ENCODE peak calls at places on chromosomes 6 and 20, in seven cellular contexts. One of them, this sample, is unnamed.

GRCh38 chr20:17794400-17794799 is 94.6 kb downstream of the BANF2 start:
- DNase-seq in T-helper 22 cell: no peak
- DNase-seq in GOT3: no peak
- DNase-seq in heart left ventricle: no peak
- DNase-seq in T-helper 17 cell: no peak
- DNase-seq in retina: no peak
- DNase-seq in NCI-H2227 treated with DMSO at 0.1 percent for 48 hours: no peak
- DNase-seq in this sample: no peak

GRCh38 chr20:50412499-50412898 is 97.7 kb upstream of the PTPN1 start:
- DNase-seq in T-helper 22 cell: no peak
- DNase-seq in GOT3: no peak
- DNase-seq in heart left ventricle: no peak
- DNase-seq in T-helper 17 cell: no peak
- DNase-seq in retina: no peak
- DNase-seq in NCI-H2227 treated with DMSO at 0.1 percent for 48 hours: no peak
- DNase-seq in this sample: no peak

GRCh38 chr20:24738981-24739633 is 210.0 kb upstream of the CST7 start:
- DNase-seq in T-helper 22 cell: no peak
- DNase-seq in GOT3: no peak
- DNase-seq in heart left ventricle: no peak
- DNase-seq in T-helper 17 cell: no peak
- DNase-seq in retina: no peak
- DNase-seq in NCI-H2227 treated with DMSO at 0.1 percent for 48 hours: no peak
- DNase-seq in this sample: no peak

GRCh38 chr20:48916699-48917098 is 4.8 kb upstream of the ARFGEF2 start:
- DNase-seq in T-helper 22 cell: no peak
- DNase-seq in GOT3: no peak
- DNase-seq in heart left ventricle: no peak
- DNase-seq in T-helper 17 cell: no peak
- DNase-seq in retina: no peak
- DNase-seq in NCI-H2227 treated with DMSO at 0.1 percent for 48 hours: no peak
- DNase-seq in this sample: no peak

GRCh38 chr20:3560162-3560561 is 89.3 kb downstream of the ATRN start:
- DNase-seq in T-helper 22 cell: no peak
- DNase-seq in GOT3: no peak
- DNase-seq in heart left ventricle: no peak
- DNase-seq in T-helper 17 cell: no peak
- DNase-seq in retina: no peak
- DNase-seq in NCI-H2227 treated with DMSO at 0.1 percent for 48 hours: no peak
- DNase-seq in this sample: no peak

GRCh38 chr6:9044426-9044825 is 609.1 kb upstream of the SLC35B3 start:
- DNase-seq in T-helper 22 cell: no peak
- DNase-seq in GOT3: no peak
- DNase-seq in heart left ventricle: no peak
- DNase-seq in T-helper 17 cell: no peak
- DNase-seq in retina: no peak
- DNase-seq in NCI-H2227 treated with DMSO at 0.1 percent for 48 hours: peak; percentile 47
- DNase-seq in this sample: no peak

GRCh38 chr6:75936682-75937081 is 135.8 kb downstream of the IMPG1 start:
- DNase-seq in T-helper 22 cell: no peak
- DNase-seq in GOT3: no peak
- DNase-seq in heart left ventricle: no peak
- DNase-seq in T-helper 17 cell: no peak
- DNase-seq in retina: no peak
- DNase-seq in NCI-H2227 treated with DMSO at 0.1 percent for 48 hours: no peak
- DNase-seq in this sample: no peak

GRCh38 chr6:22954749-22955385 is 385.5 kb downstream of the HDGFL1 start:
- DNase-seq in T-helper 22 cell: no peak
- DNase-seq in GOT3: no peak
- DNase-seq in heart left ventricle: no peak
- DNase-seq in T-helper 17 cell: no peak
- DNase-seq in retina: no peak
- DNase-seq in NCI-H2227 treated with DMSO at 0.1 percent for 48 hours: peak; percentile 43
- DNase-seq in this sample: no peak

GRCh38 chr20:11582073-11582472 is 335.6 kb upstream of the BTBD3 start:
- DNase-seq in T-helper 22 cell: no peak
- DNase-seq in GOT3: no peak
- DNase-seq in heart left ventricle: no peak
- DNase-seq in T-helper 17 cell: no peak
- DNase-seq in retina: no peak
- DNase-seq in NCI-H2227 treated with DMSO at 0.1 percent for 48 hours: no peak
- DNase-seq in this sample: no peak

GRCh38 chr6:44809256-44809655 is 421.8 kb downstream of the CDC5L start:
- DNase-seq in T-helper 22 cell: no peak
- DNase-seq in GOT3: no peak
- DNase-seq in heart left ventricle: no peak
- DNase-seq in T-helper 17 cell: no peak
- DNase-seq in retina: no peak
- DNase-seq in NCI-H2227 treated with DMSO at 0.1 percent for 48 hours: no peak
- DNase-seq in this sample: no peak

GRCh38 chr20:10381477-10381876 is 52.5 kb downstream of the MKKS start:
- DNase-seq in T-helper 22 cell: no peak
- DNase-seq in GOT3: no peak
- DNase-seq in heart left ventricle: no peak
- DNase-seq in T-helper 17 cell: no peak
- DNase-seq in retina: no peak
- DNase-seq in NCI-H2227 treated with DMSO at 0.1 percent for 48 hours: no peak
- DNase-seq in this sample: no peak

GRCh38 chr20:8385247-8385646 is 253.2 kb downstream of the PLCB1 start:
- DNase-seq in T-helper 22 cell: no peak
- DNase-seq in GOT3: no peak
- DNase-seq in heart left ventricle: no peak
- DNase-seq in T-helper 17 cell: no peak
- DNase-seq in retina: peak; percentile 24
- DNase-seq in NCI-H2227 treated with DMSO at 0.1 percent for 48 hours: no peak
- DNase-seq in this sample: peak; percentile 79

GRCh38 chr20:51275816-51276215 is 252.9 kb upstream of the KCNG1 start:
- DNase-seq in T-helper 22 cell: no peak
- DNase-seq in GOT3: no peak
- DNase-seq in heart left ventricle: no peak
- DNase-seq in T-helper 17 cell: no peak
- DNase-seq in retina: no peak
- DNase-seq in NCI-H2227 treated with DMSO at 0.1 percent for 48 hours: no peak
- DNase-seq in this sample: no peak

GRCh38 chr6:2432258-2432657 is 186.9 kb upstream of the GMDS start:
- DNase-seq in T-helper 22 cell: no peak
- DNase-seq in GOT3: no peak
- DNase-seq in heart left ventricle: no peak
- DNase-seq in T-helper 17 cell: no peak
- DNase-seq in retina: no peak
- DNase-seq in NCI-H2227 treated with DMSO at 0.1 percent for 48 hours: no peak
- DNase-seq in this sample: no peak

GRCh38 chr6:7004581-7005297 is 103.0 kb upstream of the RREB1 start:
- DNase-seq in T-helper 22 cell: no peak
- DNase-seq in GOT3: no peak
- DNase-seq in heart left ventricle: no peak
- DNase-seq in T-helper 17 cell: no peak
- DNase-seq in retina: no peak
- DNase-seq in NCI-H2227 treated with DMSO at 0.1 percent for 48 hours: no peak
- DNase-seq in this sample: no peak

GRCh38 chr6:121884056-121884455 is 448.6 kb downstream of the GJA1 start:
- DNase-seq in T-helper 22 cell: no peak
- DNase-seq in GOT3: no peak
- DNase-seq in heart left ventricle: no peak
- DNase-seq in T-helper 17 cell: no peak
- DNase-seq in retina: no peak
- DNase-seq in NCI-H2227 treated with DMSO at 0.1 percent for 48 hours: no peak
- DNase-seq in this sample: no peak